ENCODE peak calls at places on chromosome 19, in ten cellular contexts. B is activated T-cell treated with anti-CD3 and anti-CD28 coated beads for 24 hours; W is A549; X is stimulated activated CD4-positive, alpha-beta T cell treated with anti-CD3 and anti-CD28 coated beads, Interleukin-15, amount 100 ng/mL, for 24 hours; M is neuronal stem cell; N is NCI-H524; L is right cardiac atrium; H is HT-29; T is left kidney; I is AG20443. C is an unnamed sample.

GRCh38 chr19:50822661-50823208 is 852 bp downstream of the KLK1 start:
- DNase-seq in W (no peak), H (no peak), T (no peak), M (no peak), B (no peak), I (no peak), X (no peak), N (no peak), L (no peak), C (no peak)

GRCh38 chr19:7888145-7888825 is at the start of gene LRRC8E:
- DNase-seq in W (peak), X (peak), H (peak), T (peak), L (peak), B (peak), M (peak), I (peak), N (no peak), C (no peak)

GRCh38 chr19:13024126-13024957 is 29.1 kb downstream of the NFIX start:
- DNase-seq in I (no peak), M (no peak), X (peak), T (peak), N (no peak), L (peak), H (peak), B (no peak), W (no peak), C (no peak)

GRCh38 chr19:660793-661426 is 2.1 kb downstream of the RNF126 start:
- DNase-seq in L (no peak), N (no peak), B (no peak), M (no peak), T (no peak), H (peak), I (no peak), W (no peak), X (no peak), C (no peak)

GRCh38 chr19:1154731-1155351 is 19.2 kb downstream of the SBNO2 start:
- DNase-seq in B (no peak), N (no peak), L (peak), M (no peak), X (no peak), H (peak), T (peak), I (peak), W (peak), C (no peak)

GRCh38 chr19:750640-751423 is at the start of gene MISP:
- DNase-seq in X (no peak), M (no peak), L (no peak), N (no peak), I (no peak), H (peak), W (peak), T (peak), B (no peak), C (no peak)

GRCh38 chr19:40530091-40530901 is 46.4 kb upstream of the SHKBP1 start:
- DNase-seq in T (peak), M (peak), B (no peak), I (peak), H (no peak), X (peak), N (peak), L (peak), W (peak), C (peak)

GRCh38 chr19:8517551-8518442 is 3.8 kb upstream of the ZNF414 start:
- DNase-seq in B (no peak), N (no peak), W (no peak), H (no peak), L (no peak), I (peak), T (no peak), M (no peak), X (no peak), C (no peak)

GRCh38 chr19:49342291-49342721 is 7.1 kb downstream of the CD37 start:
- DNase-seq in N (no peak), T (no peak), B (no peak), M (no peak), H (no peak), X (peak), W (no peak), L (no peak), I (no peak), C (no peak)

GRCh38 chr19:8261881-8262280 is 46.3 kb downstream of the CD320 start:
- DNase-seq in N (no peak), L (no peak), H (no peak), M (no peak), X (no peak), I (no peak), T (no peak), W (no peak), B (no peak), C (no peak)

GRCh38 chr19:10699650-10700335 is 1.4 kb upstream of the QTRT1 start:
- DNase-seq in B (peak), L (no peak), W (peak), H (peak), M (no peak), X (peak), I (peak), N (peak), T (peak), C (peak)

GRCh38 chr19:31418055-31418454 is 68.8 kb upstream of the TSHZ3 start:
- DNase-seq in B (no peak), I (no peak), H (no peak), L (no peak), X (no peak), N (no peak), M (no peak), T (no peak), W (no peak), C (no peak)

GRCh38 chr19:38277549-38277948 is 13.2 kb downstream of the SPINT2 start:
- DNase-seq in M (no peak), L (no peak), T (no peak), W (no peak), N (no peak), H (peak), I (no peak), X (no peak), B (no peak), C (no peak)

GRCh38 chr19:12778020-12778904 is 2.9 kb upstream of the HOOK2 start:
- DNase-seq in B (no peak), W (no peak), M (no peak), H (peak), I (peak), X (peak), L (peak), N (peak), T (peak), C (peak)